ENCODE peak calls at places on chromosomes 3 and 15, in five cellular contexts. R, C, M, Y and E are unnamed samples.

GRCh38 chr15:63157891-63158431 is 684 bp upstream of the RPS27L start:
- DNase-seq in R (no peak), C (peak; percentile 80), M (no peak), Y (no peak), E (peak; percentile 72)

GRCh38 chr3:45679805-45680204 is 9.4 kb upstream of the SACM1L start:
- DNase-seq in R (no peak), C (no peak), M (no peak), Y (no peak), E (no peak)

GRCh38 chr3:71208273-71209095 is 375.0 kb downstream of the FOXP1 start:
- DNase-seq in R (no peak), C (no peak), M (no peak), Y (peak; percentile 43), E (peak; percentile 4)

GRCh38 chr3:110069641-110070538 is 732.5 kb upstream of the DPPA4 start:
- DNase-seq in R (peak; percentile 7), C (peak; percentile 8), M (no peak), Y (no peak), E (no peak)

GRCh38 chr3:88180398-88180999 is 30.7 kb downstream of the C3orf38 start:
- DNase-seq in R (peak; percentile 7), C (peak; percentile 17), M (no peak), Y (no peak), E (no peak)

GRCh38 chr3:139187154-139187553 is 142.5 kb upstream of the PRR23C start:
- DNase-seq in R (no peak), C (no peak), M (no peak), Y (no peak), E (no peak)

GRCh38 chr3:52670621-52671521 is 14.8 kb downstream of the PBRM1 start:
- DNase-seq in R (peak; percentile 62), C (peak; percentile 84), M (peak; percentile 20), Y (no peak), E (peak; percentile 83)

GRCh38 chr15:33150993-33151392 is 43.5 kb downstream of the FMN1 start:
- DNase-seq in R (no peak), C (no peak), M (no peak), Y (no peak), E (no peak)

GRCh38 chr3:44208086-44208485 is 33.6 kb upstream of the TOPAZ1 start:
- DNase-seq in R (no peak), C (no peak), M (no peak), Y (no peak), E (no peak)

GRCh38 chr15:62503451-62503850 is 338.4 kb upstream of the C2CD4B start:
- DNase-seq in R (no peak), C (no peak), M (no peak), Y (no peak), E (peak; percentile 6)